ENCODE peak calls at places on chromosome 19, in four cellular contexts. One of them, this sample, is unnamed.

GRCh38 chr19:41927810-41928192 is 448 bp downstream of the ERFL start:
- DNase-seq in HepG2: no peak
- DNase-seq in A549: no peak
- DNase-seq in K562: peak
- DNase-seq in this sample: no peak

GRCh38 chr19:2043269-2043641 is 7.8 kb downstream of the MKNK2 start:
- DNase-seq in A549: no peak
- DNase-seq in K562: peak
- DNase-seq in HepG2: no peak
- DNase-seq in this sample: no peak

GRCh38 chr19:58227964-58228583 is 640 bp upstream of the ZNF544 start:
- DNase-seq in K562: no peak
- DNase-seq in HepG2: no peak
- DNase-seq in A549: no peak
- DNase-seq in this sample: no peak

GRCh38 chr19:32124585-32124984 is 220.8 kb upstream of the ZNF507 start:
- DNase-seq in A549: no peak
- DNase-seq in K562: no peak
- DNase-seq in HepG2: no peak
- DNase-seq in this sample: no peak

GRCh38 chr19:55137915-55138314 is 11.1 kb downstream of the TNNT1 start:
- DNase-seq in A549: no peak
- DNase-seq in HepG2: no peak
- DNase-seq in K562: no peak
- DNase-seq in this sample: no peak

GRCh38 chr19:1943661-1944087 is 2.7 kb downstream of the CSNK1G2 start:
- DNase-seq in A549: no peak
- DNase-seq in K562: no peak
- DNase-seq in HepG2: no peak
- DNase-seq in this sample: no peak

GRCh38 chr19:16062789-16063188 is 13.5 kb upstream of the TPM4 start:
- DNase-seq in HepG2: no peak
- DNase-seq in K562: peak
- DNase-seq in A549: no peak
- DNase-seq in this sample: peak

GRCh38 chr19:42191855-42192254 is 25.6 kb downstream of the DEDD2 start:
- DNase-seq in K562: no peak
- DNase-seq in A549: peak
- DNase-seq in HepG2: peak
- DNase-seq in this sample: no peak

GRCh38 chr19:37654833-37655688 is at the start of gene ZFP30:
- DNase-seq in HepG2: peak
- DNase-seq in A549: peak
- DNase-seq in K562: peak
- DNase-seq in this sample: peak

GRCh38 chr19:12784871-12785430 is 6.3 kb upstream of the JUNB start:
- DNase-seq in A549: no peak
- DNase-seq in K562: no peak
- DNase-seq in HepG2: no peak
- DNase-seq in this sample: no peak

GRCh38 chr19:4197625-4198466 is 15.4 kb downstream of the ANKRD24 start:
- DNase-seq in K562: peak
- DNase-seq in A549: peak
- DNase-seq in HepG2: no peak
- DNase-seq in this sample: peak

GRCh38 chr19:2431318-2432055 is 4.1 kb upstream of the TIMM13 start:
- DNase-seq in K562: no peak
- DNase-seq in HepG2: no peak
- DNase-seq in A549: no peak
- DNase-seq in this sample: no peak

GRCh38 chr19:22527554-22527953 is 105.4 kb upstream of the ZNF98 start:
- DNase-seq in K562: no peak
- DNase-seq in HepG2: no peak
- DNase-seq in A549: no peak
- DNase-seq in this sample: no peak

GRCh38 chr19:22533761-22534160 is 100.4 kb upstream of the ZNF492 start:
- DNase-seq in K562: no peak
- DNase-seq in A549: no peak
- DNase-seq in HepG2: no peak
- DNase-seq in this sample: no peak

GRCh38 chr19:22528956-22529355 is 105.2 kb upstream of the ZNF492 start:
- DNase-seq in HepG2: no peak
- DNase-seq in A549: no peak
- DNase-seq in K562: no peak
- DNase-seq in this sample: no peak

GRCh38 chr19:22530042-22530441 is 104.1 kb upstream of the ZNF492 start:
- DNase-seq in HepG2: no peak
- DNase-seq in A549: no peak
- DNase-seq in K562: no peak
- DNase-seq in this sample: no peak

DNA sequence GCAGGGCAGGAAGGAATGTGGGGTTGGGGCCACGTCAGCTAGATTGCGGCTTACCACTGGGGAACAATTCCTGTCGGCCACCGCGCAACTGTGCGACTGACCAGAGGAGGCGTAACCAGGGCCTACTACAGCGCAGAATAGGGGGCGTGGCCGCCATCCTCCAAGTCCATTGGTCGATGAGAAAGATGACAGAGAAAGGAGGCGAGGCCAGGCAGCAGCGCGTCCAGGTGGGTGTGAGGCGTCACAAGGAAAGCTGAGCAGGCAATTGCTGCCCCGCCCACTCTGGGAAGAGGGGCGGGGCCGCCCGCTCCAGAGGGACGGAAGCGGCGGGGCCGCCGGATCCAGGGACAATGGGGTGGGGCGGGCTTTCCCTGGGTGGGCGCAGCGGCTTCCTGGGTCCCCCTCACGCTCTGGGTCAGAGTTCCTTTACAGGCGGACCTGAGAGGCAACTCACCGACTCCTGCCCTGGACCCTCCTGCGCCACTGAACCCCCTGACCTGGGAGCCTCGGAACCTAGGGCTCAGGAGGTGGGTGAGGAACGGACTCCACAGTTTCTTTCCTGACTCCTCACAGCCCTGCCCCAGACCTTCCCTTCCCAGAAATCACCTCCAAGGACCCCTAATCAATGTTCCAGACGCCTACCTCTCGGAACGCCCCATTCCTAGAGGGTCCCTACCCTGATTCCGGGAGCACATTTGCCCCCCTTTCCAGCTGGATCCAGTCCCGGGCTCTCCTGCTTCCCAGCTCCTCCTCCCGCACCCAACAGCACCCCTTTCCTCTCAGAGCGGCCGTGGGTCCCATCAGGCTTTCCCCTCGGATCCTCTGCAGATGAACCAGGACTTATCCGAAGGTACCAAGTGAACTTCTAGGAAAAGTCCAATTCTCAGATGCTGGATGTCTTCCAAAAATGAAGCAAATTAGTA is 101.5 kb upstream of the ZNF492 start:
- DNase-seq in HepG2: no peak
- DNase-seq in A549: no peak
- DNase-seq in K562: no peak
- DNase-seq in this sample: no peak
- TF ChIP-seq JUN in HepG2: no peak
- TF ChIP-seq JUN in A549: no peak
- TF ChIP-seq JUN in K562: no peak
- TF ChIP-seq JUN in this sample: no peak

GRCh38 chr19:6270822-6271221 is 9.0 kb downstream of the MLLT1 start:
- DNase-seq in K562: no peak
- DNase-seq in HepG2: no peak
- DNase-seq in A549: no peak
- DNase-seq in this sample: no peak

GRCh38 chr19:6272913-6273600 is 6.7 kb downstream of the MLLT1 start:
- DNase-seq in A549: no peak
- DNase-seq in K562: no peak
- DNase-seq in HepG2: no peak
- DNase-seq in this sample: no peak

GRCh38 chr19:6271251-6271650 is 8.5 kb downstream of the MLLT1 start:
- DNase-seq in K562: peak
- DNase-seq in A549: no peak
- DNase-seq in HepG2: no peak
- DNase-seq in this sample: peak

GRCh38 chr19:6272411-6272791 is 7.4 kb downstream of the MLLT1 start:
- DNase-seq in K562: peak
- DNase-seq in HepG2: no peak
- DNase-seq in A549: no peak
- DNase-seq in this sample: no peak

GRCh38 chr19:6271721-6272410 is 7.9 kb downstream of the MLLT1 start:
- DNase-seq in HepG2: no peak
- DNase-seq in K562: peak
- DNase-seq in A549: no peak
- DNase-seq in this sample: peak
- TF ChIP-seq JUN in HepG2: no peak
- TF ChIP-seq JUN in K562: no peak
- TF ChIP-seq JUN in A549: no peak
- TF ChIP-seq JUN in this sample: no peak

DNA sequence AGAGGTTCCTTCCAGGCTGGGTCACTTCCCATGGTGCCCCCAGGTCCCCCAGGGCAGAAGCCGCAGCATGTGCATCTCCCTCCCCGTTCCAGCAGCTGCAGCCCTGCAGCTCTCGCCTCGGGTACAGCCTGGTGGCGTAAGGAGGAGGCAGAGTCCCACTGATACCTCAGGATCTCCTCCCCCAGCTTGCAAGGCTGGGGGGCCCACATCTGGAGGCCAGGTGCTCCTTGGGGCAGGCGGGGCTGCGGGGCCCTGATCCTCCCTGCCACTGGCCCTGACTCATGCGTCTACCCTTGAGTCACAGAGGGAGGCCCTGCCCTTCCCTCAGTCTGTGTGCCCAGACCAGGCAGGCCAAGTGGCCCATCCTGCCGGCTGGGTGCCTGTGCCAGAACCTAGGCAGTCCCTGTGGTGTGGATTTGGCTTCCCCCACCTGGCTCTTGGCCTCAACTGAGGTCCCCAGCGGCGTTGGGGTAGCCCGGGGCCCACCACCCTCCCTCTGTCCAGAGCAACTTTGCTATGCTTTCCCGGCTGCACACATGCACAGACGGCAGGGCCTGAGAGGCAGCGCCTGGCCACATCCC is 12.8 kb downstream of the YIPF2 start:
- DNase-seq in HepG2: no peak
- DNase-seq in A549: no peak
- DNase-seq in K562: no peak
- DNase-seq in this sample: no peak
- TF ChIP-seq JUN in HepG2: no peak
- TF ChIP-seq JUN in A549: no peak
- TF ChIP-seq JUN in K562: no peak
- TF ChIP-seq JUN in this sample: no peak

DNA sequence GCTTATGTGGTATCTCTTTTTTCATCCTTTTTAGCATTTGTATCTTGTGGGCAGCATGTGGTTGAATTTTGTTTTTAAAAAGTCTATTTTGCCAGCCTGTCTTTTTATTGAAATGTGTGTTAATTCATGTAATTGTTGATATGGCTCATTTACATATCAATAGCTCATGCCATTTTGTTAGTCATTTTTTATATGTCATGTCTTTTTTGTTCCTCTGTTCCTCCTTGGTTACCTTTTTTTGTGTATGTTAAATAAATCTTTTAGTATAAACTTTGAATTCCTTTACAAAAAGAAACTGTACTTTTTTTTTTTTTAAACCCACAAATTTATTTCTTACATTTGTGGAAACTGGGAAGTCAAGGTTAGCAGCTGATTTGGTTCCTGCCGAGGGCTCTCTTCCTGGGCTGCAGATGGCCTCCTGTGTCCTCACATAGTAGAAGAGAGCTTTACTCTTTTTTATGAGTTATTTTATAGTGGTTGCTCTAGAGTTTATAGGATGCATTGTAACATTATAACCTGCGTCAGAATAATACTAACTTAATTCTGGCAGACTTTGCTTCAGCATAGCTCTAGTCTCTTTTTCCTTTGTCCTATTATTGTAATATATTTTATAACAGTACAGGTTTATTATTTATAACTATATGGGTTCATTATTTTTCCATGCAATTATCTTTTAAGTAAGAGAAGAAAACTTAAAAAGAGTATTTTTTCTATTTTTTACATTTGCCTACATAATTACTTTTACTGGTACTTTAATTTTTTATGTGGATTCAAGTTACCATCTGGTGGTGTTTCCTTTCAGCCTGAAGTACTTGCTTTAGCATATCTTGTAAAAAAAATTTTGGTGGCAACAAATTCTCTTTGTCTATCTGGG is 86.3 kb downstream of the URI1 start:
- DNase-seq in HepG2: no peak
- DNase-seq in A549: no peak
- DNase-seq in K562: no peak
- DNase-seq in this sample: no peak
- TF ChIP-seq JUN in HepG2: no peak
- TF ChIP-seq JUN in A549: no peak
- TF ChIP-seq JUN in K562: no peak
- TF ChIP-seq JUN in this sample: no peak

DNA sequence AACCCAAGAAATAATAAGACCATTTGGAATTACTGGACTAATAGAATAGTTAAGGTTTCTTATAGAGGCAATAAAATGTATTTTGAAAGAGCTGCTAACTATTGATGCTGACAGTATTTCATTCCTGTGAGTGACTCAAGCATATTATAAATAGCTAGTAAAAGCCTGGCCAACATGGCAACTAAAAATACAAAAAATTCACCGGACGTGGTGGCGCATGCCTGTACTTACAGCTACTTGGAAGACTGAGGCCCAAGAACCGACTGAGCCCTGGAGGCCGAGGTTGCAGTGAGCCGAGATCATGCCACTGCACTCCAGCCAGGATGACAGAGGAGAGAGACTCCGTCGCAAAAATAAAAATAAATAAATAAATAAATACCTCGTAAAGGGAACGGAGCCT is 5.4 kb upstream of the ICAM3 start:
- DNase-seq in A549: no peak
- DNase-seq in HepG2: no peak
- DNase-seq in K562: no peak
- DNase-seq in this sample: no peak
- TF ChIP-seq JUN in A549: no peak
- TF ChIP-seq JUN in HepG2: no peak
- TF ChIP-seq JUN in K562: no peak
- TF ChIP-seq JUN in this sample: no peak

DNA sequence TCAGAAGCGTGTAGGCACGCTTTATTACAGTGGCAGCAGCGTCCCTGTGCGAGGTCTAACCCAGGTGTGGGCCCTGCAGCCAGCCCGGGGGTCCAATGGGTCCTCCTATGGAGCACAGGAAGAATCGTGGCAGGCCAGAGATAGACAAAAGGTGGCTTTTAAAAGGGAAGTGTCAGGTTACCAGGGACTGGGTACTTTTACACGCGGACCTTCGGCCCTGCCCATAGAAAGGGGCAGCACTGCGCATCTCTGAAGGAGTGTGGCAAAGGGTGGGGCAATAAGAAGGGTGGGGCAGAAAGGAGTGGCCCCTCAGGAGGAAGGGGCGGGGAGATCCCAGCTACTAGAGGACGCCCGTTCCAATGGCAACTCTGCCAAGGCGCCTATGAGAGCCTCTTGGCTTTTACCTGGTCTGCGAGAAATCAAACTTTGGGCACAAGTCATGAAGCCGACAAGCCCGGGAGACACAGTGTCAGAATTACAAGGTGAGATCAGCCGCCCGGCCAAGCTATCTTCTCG is 1419.8 kb downstream of the UQCRFS1 start:
- DNase-seq in K562: peak
- DNase-seq in A549: peak
- DNase-seq in HepG2: peak
- DNase-seq in this sample: peak
- TF ChIP-seq JUN in K562: no peak
- TF ChIP-seq JUN in A549: no peak
- TF ChIP-seq JUN in HepG2: no peak
- TF ChIP-seq JUN in this sample: no peak

This sample was measured in WTC11.